ENCODE peak calls at places on chromosomes 1 and 21, in eight cellular contexts. J, I, Q, P, N, L, W and R are unnamed samples.

GRCh38 chr1:201476670-201477344 is 7.8 kb upstream of the PHLDA3 start:
- DNase-seq in J (no peak), I (no peak), Q (no peak), P (no peak), N (no peak), L (no peak), W (no peak), R (no peak)

GRCh38 chr1:6440198-6441126 is 15.9 kb downstream of the ESPN start:
- DNase-seq in J (no peak), I (peak; percentile 82), Q (no peak), P (no peak), N (no peak), L (no peak), W (peak; percentile 76), R (no peak)

GRCh38 chr1:92749024-92749634 is 35.8 kb downstream of the EVI5 start:
- DNase-seq in J (no peak), I (peak; percentile 63), Q (peak; percentile 34), P (peak; percentile 29), N (peak; percentile 55), L (no peak), W (peak; percentile 4), R (peak; percentile 40)

GRCh38 chr1:147246910-147247655 is 4.6 kb downstream of the CHD1L start:
- DNase-seq in J (no peak), I (no peak), Q (no peak), P (no peak), N (no peak), L (peak; percentile 82), W (no peak), R (no peak)

GRCh38 chr1:230220907-230221306 is 153.9 kb downstream of the GALNT2 start:
- DNase-seq in J (no peak), I (no peak), Q (no peak), P (no peak), N (no peak), L (no peak), W (no peak), R (no peak)

GRCh38 chr1:43569175-43569574 is 38.5 kb downstream of the PTPRF start:
- DNase-seq in J (no peak), I (no peak), Q (no peak), P (no peak), N (no peak), L (no peak), W (no peak), R (no peak)

GRCh38 chr1:30106125-30106524 is 617.3 kb downstream of the MATN1 start:
- DNase-seq in J (no peak), I (no peak), Q (no peak), P (no peak), N (peak; percentile 62), L (no peak), W (no peak), R (no peak)

GRCh38 chr1:94418664-94419655 is 771 bp downstream of the ABCD3 start:
- DNase-seq in J (peak; percentile 58), I (peak; percentile 71), Q (peak; percentile 37), P (peak; percentile 44), N (peak; percentile 86), L (no peak), W (no peak), R (peak; percentile 38)

GRCh38 chr1:214332950-214333798 is 52.2 kb downstream of the SMYD2 start:
- DNase-seq in J (peak; percentile 57), I (peak; percentile 52), Q (peak; percentile 57), P (no peak), N (peak; percentile 84), L (no peak), W (no peak), R (no peak)

GRCh38 chr1:203996126-203996525 is 76.8 kb upstream of the SOX13 start:
- DNase-seq in J (no peak), I (no peak), Q (peak; percentile 59), P (peak; percentile 76), N (peak; percentile 50), L (no peak), W (no peak), R (no peak)

GRCh38 chr1:103516693-103517092 is 8.8 kb upstream of the RNPC3 start:
- DNase-seq in J (no peak), I (no peak), Q (no peak), P (no peak), N (no peak), L (no peak), W (no peak), R (no peak)

GRCh38 chr1:243855616-243856318 is 5.7 kb upstream of the AKT3 start:
- DNase-seq in J (no peak), I (no peak), Q (no peak), P (no peak), N (no peak), L (no peak), W (no peak), R (no peak)

GRCh38 chr21:34201001-34201400 is 127.6 kb downstream of the MRPS6 start:
- DNase-seq in J (no peak), I (no peak), Q (no peak), P (no peak), N (no peak), L (no peak), W (no peak), R (no peak)

GRCh38 chr21:42265229-42265812 is 46.4 kb downstream of the ABCG1 start:
- DNase-seq in J (no peak), I (no peak), Q (no peak), P (no peak), N (no peak), L (no peak), W (no peak), R (no peak)

GRCh38 chr21:29258626-29259335 is 39.9 kb upstream of the BACH1 start:
- DNase-seq in J (no peak), I (no peak), Q (no peak), P (no peak), N (no peak), L (no peak), W (no peak), R (no peak)
- H3K27ac ChIP-seq in J (no peak overlapping the region), I (no peak overlapping the region), Q (no peak overlapping the region), P (no peak overlapping the region), N (no peak overlapping the region), L (no peak overlapping the region), W (no peak overlapping the region), R (no peak overlapping the region)

GRCh38 chr21:44984792-44985440 is 45.1 kb downstream of the SLX9 start:
- DNase-seq in J (no peak), I (no peak), Q (no peak), P (no peak), N (peak; percentile 71), L (no peak), W (no peak), R (no peak)

GRCh38 chr21:44984428-44984791 is 44.6 kb downstream of the SLX9 start:
- DNase-seq in J (no peak), I (no peak), Q (no peak), P (no peak), N (no peak), L (no peak), W (no peak), R (no peak)

GRCh38 chr21:44987301-44987885 is 47.6 kb downstream of the SLX9 start:
- DNase-seq in J (no peak), I (no peak), Q (no peak), P (no peak), N (no peak), L (no peak), W (no peak), R (no peak)

GRCh38 chr21:44986471-44987291 is 46.9 kb downstream of the SLX9 start:
- DNase-seq in J (no peak), I (no peak), Q (no peak), P (no peak), N (no peak), L (no peak), W (no peak), R (no peak)

DNA sequence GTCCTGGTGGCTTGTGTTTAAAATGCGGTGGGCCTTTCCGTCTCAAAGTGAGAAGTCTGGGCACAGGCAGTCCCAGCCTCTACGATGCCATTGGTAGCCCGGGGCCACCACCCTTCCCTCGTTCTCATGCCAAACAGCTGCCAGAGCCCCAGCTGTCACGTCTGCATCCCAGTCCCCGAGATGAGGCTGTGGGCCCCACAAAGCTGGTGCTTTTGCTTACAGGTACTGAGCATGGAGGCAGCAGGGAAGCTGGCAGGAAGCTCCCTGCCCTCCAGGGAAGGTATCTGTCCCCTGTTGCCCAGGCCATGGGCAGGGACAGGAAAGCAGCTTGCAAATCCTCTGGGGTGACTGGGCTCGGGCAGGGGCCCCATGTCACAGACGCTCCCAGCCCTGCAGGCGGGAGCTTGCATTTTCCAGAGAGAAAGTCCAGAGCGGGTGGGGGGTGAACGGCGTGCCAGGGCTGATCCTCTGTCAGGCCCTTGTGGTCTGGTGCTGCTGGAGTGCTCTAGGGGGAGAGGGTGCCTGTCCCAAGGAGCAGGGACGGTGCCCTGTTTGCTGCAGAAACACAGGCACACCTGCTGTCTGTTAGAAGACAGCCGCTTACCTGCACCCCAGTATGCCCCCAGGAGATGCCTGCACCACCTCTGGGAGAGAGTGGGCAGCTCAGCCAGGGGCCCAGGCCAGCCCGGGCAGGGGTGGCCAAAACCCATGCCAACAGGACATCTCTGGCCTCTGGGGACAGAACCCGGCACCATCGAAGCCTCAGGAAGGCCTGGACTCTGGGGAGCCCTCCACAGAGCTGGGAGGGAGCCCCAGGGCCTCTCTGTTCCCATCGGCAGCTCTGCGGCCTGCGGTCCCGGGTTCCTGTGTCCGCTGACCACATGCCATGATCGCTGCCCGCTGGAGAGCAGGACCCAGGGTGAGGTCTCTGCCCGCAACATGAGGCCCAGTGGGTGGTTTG is 45.9 kb downstream of the SLX9 start:
- DNase-seq in J (no peak), I (no peak), Q (no peak), P (no peak), N (no peak), L (no peak), W (no peak), R (no peak)
- H3K27ac ChIP-seq in J (peak overlapping the region; percentile 61), I (no peak overlapping the region), Q (no peak overlapping the region), P (no peak overlapping the region), N (no peak overlapping the region), L (peak overlapping the region; percentile 95), W (no peak overlapping the region), R (no peak overlapping the region)

GRCh38 chr1:10597492-10597891 is 122.7 kb downstream of the PEX14 start:
- DNase-seq in J (no peak), I (no peak), Q (no peak), P (no peak), N (no peak), L (no peak), W (no peak), R (no peak)

GRCh38 chr1:10599194-10599861 is 124.6 kb downstream of the PEX14 start:
- DNase-seq in J (no peak), I (no peak), Q (no peak), P (no peak), N (no peak), L (no peak), W (no peak), R (no peak)

GRCh38 chr1:10596780-10597179 is 122.0 kb downstream of the PEX14 start:
- DNase-seq in J (no peak), I (no peak), Q (no peak), P (no peak), N (no peak), L (peak; percentile 19), W (no peak), R (no peak)

GRCh38 chr1:10601342-10602060 is 126.8 kb downstream of the PEX14 start:
- DNase-seq in J (peak; percentile 31), I (no peak), Q (no peak), P (no peak), N (no peak), L (no peak), W (no peak), R (no peak)

GRCh38 chr1:10598088-10598712 is 123.5 kb downstream of the PEX14 start:
- DNase-seq in J (peak; percentile 57), I (no peak), Q (peak; percentile 36), P (no peak), N (no peak), L (no peak), W (no peak), R (no peak)
- H3K27ac ChIP-seq in J (no peak overlapping the region), I (no peak overlapping the region), Q (no peak overlapping the region), P (no peak overlapping the region), N (no peak overlapping the region), L (no peak overlapping the region), W (no peak overlapping the region), R (no peak overlapping the region)

GRCh38 chr1:84272401-84272800 is 29.1 kb upstream of the SAMD13 start:
- DNase-seq in J (no peak), I (peak; percentile 86), Q (no peak), P (no peak), N (no peak), L (no peak), W (no peak), R (no peak)
- H3K27ac ChIP-seq in J (no peak overlapping the region), I (peak overlapping the region; percentile 94), Q (no peak overlapping the region), P (no peak overlapping the region), N (no peak overlapping the region), L (no peak overlapping the region), W (no peak overlapping the region), R (no peak overlapping the region)